ENCODE peak calls at places on chromosomes 6 and 20, in six cellular contexts. One of them, this sample, is unnamed.

GRCh38 chr6:51468704-51469103 is 618.7 kb downstream of the PKHD1 start:
- DNase-seq in GM12878: no peak
- DNase-seq in K562: no peak
- DNase-seq in HepG2: no peak
- DNase-seq in H1: no peak
- DNase-seq in HCT116: no peak
- DNase-seq in this sample: no peak

GRCh38 chr6:13863699-13864155 is 49.4 kb upstream of the MCUR1 start:
- DNase-seq in GM12878: no peak
- DNase-seq in K562: peak; percentile 37
- DNase-seq in HepG2: peak; percentile 25
- DNase-seq in H1: no peak
- DNase-seq in HCT116: no peak
- DNase-seq in this sample: no peak

GRCh38 chr6:11730645-11731044 is 48.0 kb downstream of the ADTRP start:
- DNase-seq in GM12878: peak; percentile 65
- DNase-seq in K562: no peak
- DNase-seq in HepG2: no peak
- DNase-seq in H1: no peak
- DNase-seq in HCT116: no peak
- DNase-seq in this sample: no peak

GRCh38 chr20:50388733-50389436 is 121.3 kb upstream of the PTPN1 start:
- DNase-seq in GM12878: no peak
- DNase-seq in K562: no peak
- DNase-seq in HepG2: peak; percentile 100
- DNase-seq in H1: no peak
- DNase-seq in HCT116: no peak
- DNase-seq in this sample: no peak

GRCh38 chr20:58459058-58459743 is 56.0 kb downstream of the APCDD1L start:
- DNase-seq in GM12878: peak; percentile 36
- DNase-seq in K562: no peak
- DNase-seq in HepG2: no peak
- DNase-seq in H1: no peak
- DNase-seq in HCT116: no peak
- DNase-seq in this sample: no peak

GRCh38 chr6:86937219-86938079 is at the start of gene HTR1E:
- DNase-seq in GM12878: no peak
- DNase-seq in K562: peak; percentile 52
- DNase-seq in HepG2: peak; percentile 42
- DNase-seq in H1: peak; percentile 90
- DNase-seq in HCT116: peak; percentile 4
- DNase-seq in this sample: peak; percentile 36

GRCh38 chr6:137758661-137759060 is 108.4 kb upstream of the TNFAIP3 start:
- DNase-seq in GM12878: no peak
- DNase-seq in K562: no peak
- DNase-seq in HepG2: no peak
- DNase-seq in H1: no peak
- DNase-seq in HCT116: no peak
- DNase-seq in this sample: no peak

GRCh38 chr6:170207586-170207985 is 83.3 kb downstream of the DLL1 start:
- DNase-seq in GM12878: no peak
- DNase-seq in K562: no peak
- DNase-seq in HepG2: no peak
- DNase-seq in H1: peak; percentile 30
- DNase-seq in HCT116: no peak
- DNase-seq in this sample: no peak

GRCh38 chr6:116596815-116597214 is 19.5 kb upstream of the RSPH4A start:
- DNase-seq in GM12878: no peak
- DNase-seq in K562: peak; percentile 19
- DNase-seq in HepG2: peak; percentile 23
- DNase-seq in H1: no peak
- DNase-seq in HCT116: no peak
- DNase-seq in this sample: peak; percentile 22

GRCh38 chr20:37393196-37393862 is 47.4 kb downstream of the SRC start:
- DNase-seq in GM12878: no peak
- DNase-seq in K562: no peak
- DNase-seq in HepG2: no peak
- DNase-seq in H1: no peak
- DNase-seq in HCT116: no peak
- DNase-seq in this sample: no peak

GRCh38 chr6:14709900-14710299 is 536.0 kb upstream of the JARID2 start:
- DNase-seq in GM12878: no peak
- DNase-seq in K562: no peak
- DNase-seq in HepG2: no peak
- DNase-seq in H1: no peak
- DNase-seq in HCT116: no peak
- DNase-seq in this sample: no peak

GRCh38 chr6:170178561-170179477 is 112.1 kb downstream of the DLL1 start:
- DNase-seq in GM12878: no peak
- DNase-seq in K562: no peak
- DNase-seq in HepG2: no peak
- DNase-seq in H1: peak; percentile 40
- DNase-seq in HCT116: no peak
- DNase-seq in this sample: peak; percentile 76

GRCh38 chr6:119355157-119355556 is 5.6 kb upstream of the MAN1A1 start:
- DNase-seq in GM12878: no peak
- DNase-seq in K562: no peak
- DNase-seq in HepG2: no peak
- DNase-seq in H1: no peak
- DNase-seq in HCT116: no peak
- DNase-seq in this sample: no peak

GRCh38 chr20:33499347-33499746 is 9.5 kb downstream of the CBFA2T2 start:
- DNase-seq in GM12878: peak; percentile 9
- DNase-seq in K562: no peak
- DNase-seq in HepG2: no peak
- DNase-seq in H1: no peak
- DNase-seq in HCT116: no peak
- DNase-seq in this sample: no peak

GRCh38 chr6:27871919-27872633 is 40.1 kb downstream of the OR2B2 start:
- DNase-seq in GM12878: peak; percentile 99
- DNase-seq in K562: no peak
- DNase-seq in HepG2: no peak
- DNase-seq in H1: peak; percentile 89
- DNase-seq in HCT116: no peak
- DNase-seq in this sample: peak; percentile 99
- TF ChIP-seq POLR2A in GM12878: peak; percentile 97
- TF ChIP-seq POLR2A in K562: no peak
- TF ChIP-seq POLR2A in HepG2: no peak
- TF ChIP-seq POLR2A in H1: peak; percentile 97
- TF ChIP-seq POLR2A in HCT116: no peak
- TF ChIP-seq POLR2A in this sample: peak; percentile 94

GRCh38 chr6:135182993-135183531 is 2.0 kb downstream of the MYB start:
- DNase-seq in GM12878: no peak
- DNase-seq in K562: peak; percentile 84
- DNase-seq in HepG2: no peak
- DNase-seq in H1: peak; percentile 74
- DNase-seq in HCT116: no peak
- DNase-seq in this sample: no peak

GRCh38 chr6:135181333-135182119 is 418 bp downstream of the MYB start:
- DNase-seq in GM12878: no peak
- DNase-seq in K562: no peak
- DNase-seq in HepG2: no peak
- DNase-seq in H1: no peak
- DNase-seq in HCT116: no peak
- DNase-seq in this sample: peak; percentile 43

GRCh38 chr6:135183532-135184440 is 2.7 kb downstream of the MYB start:
- DNase-seq in GM12878: no peak
- DNase-seq in K562: peak; percentile 75
- DNase-seq in HepG2: peak; percentile 55
- DNase-seq in H1: peak; percentile 79
- DNase-seq in HCT116: peak; percentile 83
- DNase-seq in this sample: peak; percentile 35

GRCh38 chr6:135180458-135181332 is at the start of gene MYB:
- DNase-seq in GM12878: no peak
- DNase-seq in K562: peak; percentile 93
- DNase-seq in HepG2: no peak
- DNase-seq in H1: peak; percentile 81
- DNase-seq in HCT116: no peak
- DNase-seq in this sample: peak; percentile 40

DNA sequence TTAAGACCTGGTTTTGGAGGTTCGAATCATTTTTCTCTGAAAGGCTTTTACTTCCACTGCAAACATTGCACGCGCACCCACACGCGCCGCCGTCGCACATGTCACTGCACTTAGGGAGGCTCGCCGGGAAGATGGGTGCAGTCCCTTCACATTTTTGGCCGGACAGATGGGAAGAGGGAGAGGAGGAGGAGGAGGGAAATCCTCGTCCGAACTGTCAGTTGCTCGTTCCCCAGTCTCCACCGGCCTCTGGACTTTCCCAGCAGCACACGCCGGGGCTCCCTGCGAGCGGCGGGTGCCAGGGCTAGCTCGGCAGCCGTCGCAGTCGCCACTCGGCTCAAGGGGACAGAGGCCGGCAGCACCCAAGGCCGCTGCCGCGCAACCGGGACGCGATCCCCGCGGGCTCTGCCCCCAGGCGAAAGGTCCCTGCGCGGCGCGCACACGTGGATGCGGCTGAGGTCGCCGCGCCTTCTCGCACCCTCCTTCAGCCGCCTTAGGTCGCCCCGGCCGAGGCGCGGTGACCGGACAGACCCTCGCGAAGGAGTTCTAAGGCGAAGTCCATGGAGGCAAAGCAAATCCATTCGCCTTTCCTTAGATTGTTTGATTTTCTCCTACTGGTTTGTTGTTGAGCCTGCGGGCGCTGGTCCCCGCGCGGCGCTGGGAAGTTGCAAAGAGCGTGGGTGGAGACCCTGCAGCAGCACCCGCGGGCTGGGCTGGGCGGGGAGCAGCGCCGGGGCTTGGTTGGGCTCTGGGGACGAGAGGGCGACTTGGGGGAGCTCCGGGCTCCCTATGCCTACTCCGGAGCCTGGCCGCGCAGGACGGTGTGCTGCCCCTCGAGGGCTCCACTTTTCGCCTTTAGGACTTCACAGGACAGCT is 1.2 kb downstream of the MYB start:
- DNase-seq in GM12878: no peak
- DNase-seq in K562: peak; percentile 46
- DNase-seq in HepG2: no peak
- DNase-seq in H1: peak; percentile 66
- DNase-seq in HCT116: no peak
- DNase-seq in this sample: peak; percentile 9
- TF ChIP-seq POLR2AphosphoS5 in GM12878: no peak
- TF ChIP-seq POLR2AphosphoS5 in K562: no peak
- TF ChIP-seq POLR2AphosphoS5 in HepG2: no peak
- TF ChIP-seq POLR2AphosphoS5 in H1: no peak
- TF ChIP-seq POLR2AphosphoS5 in HCT116: no peak
- TF ChIP-seq POLR2AphosphoS5 in this sample: no peak

GRCh38 chr20:38642498-38642897 is 40.9 kb downstream of the ARHGAP40 start:
- DNase-seq in GM12878: no peak
- DNase-seq in K562: no peak
- DNase-seq in HepG2: no peak
- DNase-seq in H1: no peak
- DNase-seq in HCT116: no peak
- DNase-seq in this sample: no peak

GRCh38 chr20:38645318-38645717 is 43.7 kb downstream of the ARHGAP40 start:
- DNase-seq in GM12878: no peak
- DNase-seq in K562: no peak
- DNase-seq in HepG2: no peak
- DNase-seq in H1: no peak
- DNase-seq in HCT116: no peak
- DNase-seq in this sample: no peak

GRCh38 chr20:38649275-38649891 is 47.8 kb downstream of the ARHGAP40 start:
- DNase-seq in GM12878: no peak
- DNase-seq in K562: peak; percentile 44
- DNase-seq in HepG2: peak; percentile 59
- DNase-seq in H1: peak; percentile 66
- DNase-seq in HCT116: no peak
- DNase-seq in this sample: peak; percentile 39

GRCh38 chr20:38644588-38644987 is 43.0 kb downstream of the ARHGAP40 start:
- DNase-seq in GM12878: no peak
- DNase-seq in K562: no peak
- DNase-seq in HepG2: no peak
- DNase-seq in H1: no peak
- DNase-seq in HCT116: no peak
- DNase-seq in this sample: no peak

GRCh38 chr20:38645980-38646858 is 44.6 kb downstream of the ARHGAP40 start:
- DNase-seq in GM12878: peak; percentile 25
- DNase-seq in K562: peak; percentile 93
- DNase-seq in HepG2: peak; percentile 71
- DNase-seq in H1: peak; percentile 98
- DNase-seq in HCT116: peak; percentile 43
- DNase-seq in this sample: peak; percentile 64
- H3K9ac ChIP-seq in GM12878: no peak overlapping the region
- H3K9ac ChIP-seq in K562: peak overlapping the region; percentile 79
- H3K9ac ChIP-seq in HepG2: no peak overlapping the region
- H3K9ac ChIP-seq in H1: no peak overlapping the region
- H3K9ac ChIP-seq in HCT116: peak overlapping the region; percentile 19
- H3K9ac ChIP-seq in this sample: no peak overlapping the region

GRCh38 chr6:30679765-30680535 is 6.5 kb downstream of the PPP1R18 start:
- DNase-seq in GM12878: no peak
- DNase-seq in K562: no peak
- DNase-seq in HepG2: no peak
- DNase-seq in H1: no peak
- DNase-seq in HCT116: no peak
- DNase-seq in this sample: no peak
- TF ChIP-seq POLR2A in GM12878: no peak
- TF ChIP-seq POLR2A in K562: no peak
- TF ChIP-seq POLR2A in HepG2: no peak
- TF ChIP-seq POLR2A in H1: no peak
- TF ChIP-seq POLR2A in HCT116: no peak
- TF ChIP-seq POLR2A in this sample: no peak

GRCh38 chr6:33672808-33673207 is 38.7 kb downstream of the UQCC2 start:
- DNase-seq in GM12878: no peak
- DNase-seq in K562: peak; percentile 83
- DNase-seq in HepG2: peak; percentile 78
- DNase-seq in H1: no peak
- DNase-seq in HCT116: no peak
- DNase-seq in this sample: peak; percentile 92
- TF ChIP-seq POLR2AphosphoS5 in GM12878: no peak
- TF ChIP-seq POLR2AphosphoS5 in K562: no peak
- TF ChIP-seq POLR2AphosphoS5 in HepG2: no peak
- TF ChIP-seq POLR2AphosphoS5 in H1: no peak
- TF ChIP-seq POLR2AphosphoS5 in HCT116: no peak
- TF ChIP-seq POLR2AphosphoS5 in this sample: peak; percentile 47

DNA sequence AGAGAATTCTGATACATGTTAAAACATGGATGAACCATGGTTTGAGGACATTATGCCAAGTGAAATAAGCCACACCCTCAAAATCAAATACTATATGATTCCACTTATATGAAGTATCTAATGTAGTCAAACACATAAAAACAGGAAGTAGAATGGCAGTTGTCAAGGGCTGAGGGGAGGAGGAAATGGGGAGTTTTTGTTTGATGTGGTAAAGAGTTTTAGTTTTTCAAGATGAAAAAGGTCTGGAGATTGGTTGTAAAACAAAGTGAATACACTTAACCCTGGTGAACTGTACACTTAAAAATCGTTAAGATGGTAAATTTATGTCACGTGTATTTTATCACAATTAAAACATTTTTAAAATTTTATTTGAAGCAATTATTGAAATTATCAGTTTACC is 127.4 kb upstream of the GRIK2 start:
- DNase-seq in GM12878: no peak
- DNase-seq in K562: no peak
- DNase-seq in HepG2: no peak
- DNase-seq in H1: no peak
- DNase-seq in HCT116: no peak
- DNase-seq in this sample: no peak
- H3K9ac ChIP-seq in GM12878: no peak overlapping the region
- H3K9ac ChIP-seq in K562: no peak overlapping the region
- H3K9ac ChIP-seq in HepG2: no peak overlapping the region
- H3K9ac ChIP-seq in H1: no peak overlapping the region
- H3K9ac ChIP-seq in HCT116: no peak overlapping the region
- H3K9ac ChIP-seq in this sample: no peak overlapping the region

GRCh38 chr6:6469074-6469473 is 119.4 kb upstream of the LY86 start:
- DNase-seq in GM12878: no peak
- DNase-seq in K562: no peak
- DNase-seq in HepG2: no peak
- DNase-seq in H1: no peak
- DNase-seq in HCT116: no peak
- DNase-seq in this sample: no peak
- TF ChIP-seq POLR2A in GM12878: no peak
- TF ChIP-seq POLR2A in K562: no peak
- TF ChIP-seq POLR2A in HepG2: no peak
- TF ChIP-seq POLR2A in H1: no peak
- TF ChIP-seq POLR2A in HCT116: no peak
- TF ChIP-seq POLR2A in this sample: no peak

This sample was measured in endothelial cell of umbilical vein.